ENCODE peak calls at places on chromosomes 13 and 19, in four cellular contexts. B, N, G and H are unnamed samples.

GRCh38 chr19:47099576-47100050 is 14.0 kb downstream of the ZC3H4 start:
- DNase-seq in N (no peak), G (no peak), B (no peak), H (no peak)

GRCh38 chr19:14112809-14113385 is 4.7 kb downstream of the PRKACA start:
- DNase-seq in G (peak), N (no peak), B (no peak), H (no peak)

GRCh38 chr13:79194727-79195126 is 211.3 kb downstream of the RBM26 start:
- DNase-seq in N (no peak), G (no peak), B (no peak), H (no peak)

GRCh38 chr19:1780272-1780957 is 27.1 kb downstream of the ONECUT3 start:
- DNase-seq in N (no peak), B (no peak), G (peak), H (no peak)

GRCh38 chr19:3684817-3685410 is 15.4 kb downstream of the PIP5K1C start:
- DNase-seq in G (no peak), N (no peak), B (no peak), H (no peak)

GRCh38 chr13:109869312-109870237 is 83.2 kb upstream of the IRS2 start:
- DNase-seq in N (peak), B (peak), G (no peak), H (no peak)

GRCh38 chr19:44626067-44626624 is 12.8 kb downstream of the IGSF23 start:
- DNase-seq in G (peak), N (peak), B (peak), H (peak)

GRCh38 chr13:106118996-106119395 is 416.5 kb downstream of the EFNB2 start:
- DNase-seq in G (no peak), B (no peak), N (no peak), H (no peak)

GRCh38 chr13:69796256-69796655 is 311.4 kb upstream of the ATXN8OS start:
- DNase-seq in N (no peak), G (no peak), B (no peak), H (no peak)

GRCh38 chr13:75787249-75787940 is 151.3 kb downstream of the LMO7 start:
- DNase-seq in B (peak), G (no peak), N (no peak), H (no peak)

GRCh38 chr13:94251801-94252200 is 227.7 kb downstream of the DCT start:
- DNase-seq in G (no peak), N (no peak), B (peak), H (peak)

GRCh38 chr13:75612354-75612753 is 23.8 kb upstream of the LMO7 start:
- DNase-seq in B (no peak), G (no peak), N (no peak), H (no peak)

GRCh38 chr19:13842294-13843103 is 34.4 kb upstream of the NANOS3 start:
- DNase-seq in N (no peak), G (no peak), B (no peak), H (peak)

GRCh38 chr19:19860756-19861390 is 4.8 kb upstream of the ZNF253 start:
- DNase-seq in N (no peak), G (no peak), B (no peak), H (peak)

GRCh38 chr13:48505597-48506091 is 27.2 kb downstream of the RCBTB2 start:
- DNase-seq in G (no peak), N (no peak), B (no peak), H (no peak)

GRCh38 chr19:51110666-51110971 is 2.4 kb upstream of the CTU1 start:
- DNase-seq in G (no peak), N (no peak), B (no peak), H (no peak)

GRCh38 chr19:51108805-51109146 is 567 bp upstream of the CTU1 start:
- DNase-seq in B (no peak), N (no peak), G (no peak), H (no peak)

GRCh38 chr19:51114087-51114714 is 6.0 kb upstream of the CTU1 start:
- DNase-seq in B (no peak), N (no peak), G (no peak), H (no peak)

GRCh38 chr19:51108066-51108804 is at the start of gene CTU1:
- DNase-seq in G (peak), N (peak), B (peak), H (peak)

GRCh38 chr19:51111606-51112005 is 3.4 kb upstream of the CTU1 start:
- DNase-seq in B (no peak), N (peak), G (peak), H (no peak)
- TF ChIP-seq CTCF in B (peak), N (no peak), G (no peak), H (no peak)

GRCh38 chr19:20923077-20923871 is at the start of gene ZNF85:
- DNase-seq in G (peak), N (no peak), B (peak), H (peak)

GRCh38 chr19:20925481-20925880 is 2.4 kb downstream of the ZNF85 start:
- DNase-seq in N (no peak), G (no peak), B (no peak), H (no peak)

GRCh38 chr19:20928371-20928770 is 5.3 kb downstream of the ZNF85 start:
- DNase-seq in B (peak), G (no peak), N (no peak), H (no peak)

DNA sequence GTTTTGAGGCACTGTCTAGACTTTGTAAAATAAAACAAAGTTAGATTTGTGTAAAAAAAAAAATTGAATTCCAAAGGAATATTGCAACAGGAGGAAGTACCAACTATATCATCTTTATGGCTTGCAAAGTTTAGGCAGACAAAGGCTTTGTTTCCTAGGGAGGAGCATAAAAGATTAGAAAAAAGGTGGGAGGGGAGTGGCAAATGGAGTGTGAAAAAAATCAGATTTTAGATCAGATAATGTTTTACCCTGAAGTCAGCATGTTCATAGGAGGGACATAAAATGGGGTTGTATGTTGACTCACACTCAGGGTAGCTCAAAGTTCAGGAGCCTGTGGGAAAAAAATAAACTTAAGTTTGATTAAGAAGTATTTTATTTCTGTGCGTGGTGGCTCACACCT is 3.7 kb downstream of the ZNF85 start:
- DNase-seq in G (peak), N (no peak), B (peak), H (no peak)
- H3K27ac ChIP-seq in G (no peak), N (no peak), B (peak), H (no peak)

DNA sequence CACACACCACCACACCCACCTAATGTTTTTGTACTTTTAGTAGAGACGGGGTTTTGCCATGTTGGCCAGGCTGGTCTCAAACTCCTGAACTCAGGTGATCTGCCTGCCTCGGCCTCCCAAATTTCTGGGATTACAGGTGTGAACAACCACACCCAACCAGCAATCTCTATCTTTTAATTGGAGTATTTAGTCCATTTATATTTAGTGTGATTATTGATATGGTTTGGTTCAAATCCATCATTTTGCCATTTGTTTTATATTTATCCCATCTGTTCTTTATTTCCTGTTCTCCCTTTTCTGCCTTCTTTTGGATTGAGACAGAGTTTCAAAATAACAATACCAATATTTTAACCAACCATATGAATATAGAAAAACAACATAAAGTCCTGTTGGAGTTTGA is 4.1 kb downstream of the ZNF420 start:
- DNase-seq in G (no peak), B (no peak), N (no peak), H (no peak)
- TF ChIP-seq CTCF in G (no peak), B (no peak), N (no peak), H (no peak)

GRCh38 chr19:41367848-41368301 is 3.9 kb upstream of the B9D2 start:
- DNase-seq in B (peak), G (no peak), N (peak), H (peak)
- H3K27ac ChIP-seq in B (peak), G (peak), N (peak), H (peak)

GRCh38 chr19:8609210-8610040 is 1.1 kb downstream of the ADAMTS10 start:
- DNase-seq in N (peak), G (peak), B (peak), H (peak)
- TF ChIP-seq CTCF in N (no peak), G (peak), B (peak), H (peak)